ENCODE peak calls at places on chromosomes 6 and 20, in five cellular contexts. One of them, this sample, is unnamed.

GRCh38 chr6:74357329-74357728 is 661.3 kb downstream of the CD109 start:
- DNase-seq in RWPE2: no peak
- DNase-seq in mucosa of descending colon: no peak
- DNase-seq in kidney: no peak
- DNase-seq in HCT116: no peak
- DNase-seq in this sample: no peak

GRCh38 chr6:115766745-115767462 is 293.8 kb downstream of the FRK start:
- DNase-seq in RWPE2: no peak
- DNase-seq in mucosa of descending colon: no peak
- DNase-seq in kidney: no peak
- DNase-seq in HCT116: no peak
- DNase-seq in this sample: no peak

GRCh38 chr6:95185874-95186273 is 391.5 kb upstream of the MANEA start:
- DNase-seq in RWPE2: no peak
- DNase-seq in mucosa of descending colon: no peak
- DNase-seq in kidney: no peak
- DNase-seq in HCT116: no peak
- DNase-seq in this sample: no peak

GRCh38 chr20:14775778-14776177 is 438.4 kb upstream of the FLRT3 start:
- DNase-seq in RWPE2: peak; percentile 64
- DNase-seq in mucosa of descending colon: no peak
- DNase-seq in kidney: no peak
- DNase-seq in HCT116: peak; percentile 8
- DNase-seq in this sample: no peak

GRCh38 chr6:34145161-34146020 is 496 bp downstream of the GRM4 start:
- DNase-seq in RWPE2: peak; percentile 59
- DNase-seq in mucosa of descending colon: peak; percentile 40
- DNase-seq in kidney: peak; percentile 86
- DNase-seq in HCT116: no peak
- DNase-seq in this sample: peak; percentile 88

GRCh38 chr6:143236151-143236788 is 175.6 kb downstream of the AIG1 start:
- DNase-seq in RWPE2: no peak
- DNase-seq in mucosa of descending colon: no peak
- DNase-seq in kidney: no peak
- DNase-seq in HCT116: peak; percentile 16
- DNase-seq in this sample: no peak

GRCh38 chr6:57303931-57304681 is 13.3 kb upstream of the PRIM2 start:
- DNase-seq in RWPE2: no peak
- DNase-seq in mucosa of descending colon: no peak
- DNase-seq in kidney: no peak
- DNase-seq in HCT116: no peak
- DNase-seq in this sample: no peak

GRCh38 chr6:134303903-134304302 is 14.0 kb downstream of the SGK1 start:
- DNase-seq in RWPE2: no peak
- DNase-seq in mucosa of descending colon: no peak
- DNase-seq in kidney: no peak
- DNase-seq in HCT116: no peak
- DNase-seq in this sample: no peak

GRCh38 chr20:61664741-61665320 is 400.9 kb downstream of the TAF4 start:
- DNase-seq in RWPE2: no peak
- DNase-seq in mucosa of descending colon: peak; percentile 4
- DNase-seq in kidney: peak; percentile 36
- DNase-seq in HCT116: no peak
- DNase-seq in this sample: peak; percentile 68

GRCh38 chr6:24410622-24411021 is 7.9 kb downstream of the MRS2 start:
- DNase-seq in RWPE2: no peak
- DNase-seq in mucosa of descending colon: no peak
- DNase-seq in kidney: no peak
- DNase-seq in HCT116: no peak
- DNase-seq in this sample: no peak

GRCh38 chr6:134468633-134469032 is 150.7 kb upstream of the SGK1 start:
- DNase-seq in RWPE2: no peak
- DNase-seq in mucosa of descending colon: no peak
- DNase-seq in kidney: no peak
- DNase-seq in HCT116: no peak
- DNase-seq in this sample: no peak

GRCh38 chr6:108169801-108170606 is 4.2 kb downstream of the NR2E1 start:
- DNase-seq in RWPE2: no peak
- DNase-seq in mucosa of descending colon: no peak
- DNase-seq in kidney: no peak
- DNase-seq in HCT116: no peak
- DNase-seq in this sample: no peak

GRCh38 chr6:109237082-109237985 is 142.0 kb downstream of the CEP57L1 start:
- DNase-seq in RWPE2: no peak
- DNase-seq in mucosa of descending colon: no peak
- DNase-seq in kidney: no peak
- DNase-seq in HCT116: no peak
- DNase-seq in this sample: no peak

GRCh38 chr6:10403385-10404106 is 11.3 kb downstream of the TFAP2A start:
- DNase-seq in RWPE2: peak; percentile 85
- DNase-seq in mucosa of descending colon: no peak
- DNase-seq in kidney: no peak
- DNase-seq in HCT116: no peak
- DNase-seq in this sample: no peak

GRCh38 chr20:45826381-45827019 is 612 bp downstream of the TNNC2 start:
- DNase-seq in RWPE2: no peak
- DNase-seq in mucosa of descending colon: no peak
- DNase-seq in kidney: no peak
- DNase-seq in HCT116: no peak
- DNase-seq in this sample: no peak

GRCh38 chr6:82114748-82115147 is 132.8 kb downstream of the IBTK start:
- DNase-seq in RWPE2: no peak
- DNase-seq in mucosa of descending colon: no peak
- DNase-seq in kidney: no peak
- DNase-seq in HCT116: no peak
- DNase-seq in this sample: no peak

GRCh38 chr6:121651420-121651819 is 216.0 kb downstream of the GJA1 start:
- DNase-seq in RWPE2: no peak
- DNase-seq in mucosa of descending colon: no peak
- DNase-seq in kidney: no peak
- DNase-seq in HCT116: no peak
- DNase-seq in this sample: no peak

GRCh38 chr6:169931223-169931760 is 179.9 kb downstream of the ERMARD start:
- DNase-seq in RWPE2: no peak
- DNase-seq in mucosa of descending colon: no peak
- DNase-seq in kidney: peak; percentile 49
- DNase-seq in HCT116: no peak
- DNase-seq in this sample: no peak

GRCh38 chr6:158631678-158632537 is 12.6 kb downstream of the DYNLT1 start:
- DNase-seq in RWPE2: peak; percentile 37
- DNase-seq in mucosa of descending colon: peak; percentile 83
- DNase-seq in kidney: peak; percentile 91
- DNase-seq in HCT116: peak; percentile 69
- DNase-seq in this sample: no peak

GRCh38 chr20:371755-372542 is 8.6 kb upstream of the TRIB3 start:
- DNase-seq in RWPE2: peak; percentile 89
- DNase-seq in mucosa of descending colon: peak; percentile 44
- DNase-seq in kidney: peak; percentile 87
- DNase-seq in HCT116: peak; percentile 83
- DNase-seq in this sample: no peak

GRCh38 chr6:137892271-137892708 is 25.2 kb downstream of the TNFAIP3 start:
- DNase-seq in RWPE2: no peak
- DNase-seq in mucosa of descending colon: no peak
- DNase-seq in kidney: no peak
- DNase-seq in HCT116: no peak
- DNase-seq in this sample: no peak

GRCh38 chr6:87673237-87673636 is 28.8 kb downstream of the AKIRIN2 start:
- DNase-seq in RWPE2: no peak
- DNase-seq in mucosa of descending colon: no peak
- DNase-seq in kidney: no peak
- DNase-seq in HCT116: no peak
- DNase-seq in this sample: no peak

GRCh38 chr6:111418971-111419693 is 63.9 kb downstream of the REV3L start:
- DNase-seq in RWPE2: no peak
- DNase-seq in mucosa of descending colon: no peak
- DNase-seq in kidney: no peak
- DNase-seq in HCT116: no peak
- DNase-seq in this sample: no peak

GRCh38 chr6:8888468-8888867 is 453.1 kb upstream of the SLC35B3 start:
- DNase-seq in RWPE2: no peak
- DNase-seq in mucosa of descending colon: no peak
- DNase-seq in kidney: no peak
- DNase-seq in HCT116: peak; percentile 12
- DNase-seq in this sample: no peak

GRCh38 chr6:112252571-112253504 is 1.5 kb downstream of the LAMA4 start:
- DNase-seq in RWPE2: no peak
- DNase-seq in mucosa of descending colon: no peak
- DNase-seq in kidney: no peak
- DNase-seq in HCT116: no peak
- DNase-seq in this sample: no peak

GRCh38 chr6:456887-457286 is 65.3 kb downstream of the IRF4 start:
- DNase-seq in RWPE2: no peak
- DNase-seq in mucosa of descending colon: no peak
- DNase-seq in kidney: no peak
- DNase-seq in HCT116: no peak
- DNase-seq in this sample: no peak

GRCh38 chr6:7414811-7415210 is 25.2 kb downstream of the RIOK1 start:
- DNase-seq in RWPE2: no peak
- DNase-seq in mucosa of descending colon: no peak
- DNase-seq in kidney: no peak
- DNase-seq in HCT116: no peak
- DNase-seq in this sample: no peak

DNA sequence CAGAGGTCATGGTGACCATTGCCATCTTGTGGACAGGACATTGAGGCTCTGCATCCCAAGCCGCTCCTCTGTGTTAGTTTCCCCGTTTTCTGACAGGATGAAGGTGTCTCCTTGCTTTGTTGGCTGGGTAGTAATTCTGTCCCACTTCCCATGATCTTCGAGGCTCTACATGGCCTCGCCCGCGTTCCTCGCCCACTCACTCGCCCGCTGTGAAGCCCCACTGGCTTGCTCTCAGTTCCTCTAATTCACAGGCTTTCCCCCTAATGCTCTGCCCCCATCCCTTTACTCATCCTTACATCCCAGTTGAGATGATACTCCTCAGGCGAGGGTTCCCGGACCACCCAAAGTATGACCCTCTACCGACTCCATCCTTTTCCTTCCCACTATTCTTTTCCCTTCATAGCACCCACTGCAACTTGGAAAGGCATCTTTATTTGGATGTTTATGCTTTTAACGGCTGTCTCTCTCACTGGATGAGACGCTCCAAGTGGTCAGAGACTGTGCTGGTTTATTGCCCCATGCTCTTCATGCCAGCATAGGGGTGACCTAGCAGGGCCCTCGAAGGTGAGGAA is 511 bp upstream of the SLC35B2 start:
- DNase-seq in RWPE2: no peak
- DNase-seq in mucosa of descending colon: no peak
- DNase-seq in kidney: no peak
- DNase-seq in HCT116: no peak
- DNase-seq in this sample: no peak
- TF ChIP-seq CTCF in RWPE2: peak; percentile 78
- TF ChIP-seq CTCF in mucosa of descending colon: no peak
- TF ChIP-seq CTCF in kidney: no peak
- TF ChIP-seq CTCF in HCT116: no peak
- TF ChIP-seq CTCF in this sample: peak; percentile 26

DNA sequence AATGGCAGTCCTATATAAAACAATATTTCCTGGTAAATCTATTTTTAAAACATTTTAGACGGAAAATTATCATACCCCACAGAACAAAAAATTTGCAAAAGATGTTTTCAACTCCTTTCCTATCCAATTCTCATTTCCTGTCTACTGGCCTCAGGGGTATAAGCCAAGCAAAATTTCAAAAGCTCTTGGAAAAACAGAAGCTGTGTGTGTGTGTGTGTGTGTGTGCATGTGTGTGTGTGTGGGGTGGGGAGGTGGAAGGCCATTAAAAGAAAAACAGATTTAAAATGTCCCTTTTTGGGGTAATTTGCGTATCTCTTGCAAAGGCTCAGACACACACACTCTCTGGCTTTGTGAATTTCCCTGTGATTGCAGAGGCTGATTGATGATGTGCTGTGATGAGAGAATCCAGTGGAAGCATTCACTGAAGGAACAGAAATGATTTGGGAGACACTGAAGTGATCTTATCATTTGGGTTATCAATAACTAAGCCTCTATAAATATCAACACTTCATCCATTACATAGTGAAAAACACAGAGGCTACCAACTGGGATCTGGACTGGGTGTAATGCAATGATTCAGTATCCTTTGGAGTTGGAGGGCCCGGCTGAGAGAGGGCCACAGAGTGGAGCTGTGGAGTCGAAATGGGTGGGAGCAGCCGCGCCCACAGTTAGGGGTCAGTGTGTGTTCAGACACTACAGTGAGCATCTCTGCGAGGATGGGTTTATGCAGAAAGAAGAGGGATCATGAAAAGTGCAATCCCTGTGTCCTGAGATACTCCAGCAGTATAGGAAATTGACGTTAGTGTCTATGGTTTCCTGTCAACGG is 106.8 kb upstream of the PREP start:
- DNase-seq in RWPE2: no peak
- DNase-seq in mucosa of descending colon: no peak
- DNase-seq in kidney: no peak
- DNase-seq in HCT116: peak; percentile 6
- DNase-seq in this sample: no peak
- TF ChIP-seq CTCF in RWPE2: peak; percentile 7
- TF ChIP-seq CTCF in mucosa of descending colon: no peak
- TF ChIP-seq CTCF in kidney: no peak
- TF ChIP-seq CTCF in HCT116: peak; percentile 38
- TF ChIP-seq CTCF in this sample: peak; percentile 52

DNA sequence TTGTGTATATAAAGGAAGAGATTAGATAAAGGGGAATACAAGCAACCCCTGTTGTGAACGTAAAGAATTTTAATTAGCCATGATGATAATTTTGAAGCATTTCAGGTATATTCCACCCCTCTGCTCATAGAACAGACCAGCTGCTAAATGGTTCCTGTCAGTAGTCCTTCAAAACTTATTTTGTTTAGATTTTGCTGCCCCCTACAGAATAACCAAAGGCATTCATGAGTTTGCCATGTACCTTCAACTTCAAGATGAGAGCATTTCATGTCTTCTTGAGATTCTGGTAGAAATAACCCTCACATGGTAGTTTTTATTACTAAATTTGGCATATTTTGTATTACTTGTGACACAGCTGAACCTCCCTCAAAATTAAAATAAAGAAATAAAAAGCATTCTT is 1586.7 kb downstream of the HACE1 start:
- DNase-seq in RWPE2: no peak
- DNase-seq in mucosa of descending colon: no peak
- DNase-seq in kidney: no peak
- DNase-seq in HCT116: peak; percentile 56
- DNase-seq in this sample: no peak
- TF ChIP-seq CTCF in RWPE2: peak; percentile 47
- TF ChIP-seq CTCF in mucosa of descending colon: no peak
- TF ChIP-seq CTCF in kidney: peak; percentile 6
- TF ChIP-seq CTCF in HCT116: peak; percentile 52
- TF ChIP-seq CTCF in this sample: peak; percentile 82

GRCh38 chr20:48326868-48327267 is 500.9 kb downstream of the PREX1 start:
- DNase-seq in RWPE2: peak; percentile 68
- DNase-seq in mucosa of descending colon: no peak
- DNase-seq in kidney: no peak
- DNase-seq in HCT116: no peak
- DNase-seq in this sample: no peak

GRCh38 chr20:48325656-48326433 is 502.0 kb downstream of the PREX1 start:
- DNase-seq in RWPE2: peak; percentile 72
- DNase-seq in mucosa of descending colon: no peak
- DNase-seq in kidney: no peak
- DNase-seq in HCT116: no peak
- DNase-seq in this sample: no peak

GRCh38 chr20:48329216-48329615 is 498.6 kb downstream of the PREX1 start:
- DNase-seq in RWPE2: no peak
- DNase-seq in mucosa of descending colon: no peak
- DNase-seq in kidney: no peak
- DNase-seq in HCT116: no peak
- DNase-seq in this sample: no peak

GRCh38 chr20:48324744-48325143 is 503.1 kb downstream of the PREX1 start:
- DNase-seq in RWPE2: peak; percentile 44
- DNase-seq in mucosa of descending colon: no peak
- DNase-seq in kidney: no peak
- DNase-seq in HCT116: no peak
- DNase-seq in this sample: no peak

GRCh38 chr20:48326434-48326691 is 501.4 kb downstream of the PREX1 start:
- DNase-seq in RWPE2: peak; percentile 80
- DNase-seq in mucosa of descending colon: no peak
- DNase-seq in kidney: no peak
- DNase-seq in HCT116: no peak
- DNase-seq in this sample: no peak
- TF ChIP-seq CTCF in RWPE2: no peak
- TF ChIP-seq CTCF in mucosa of descending colon: no peak
- TF ChIP-seq CTCF in kidney: no peak
- TF ChIP-seq CTCF in HCT116: no peak
- TF ChIP-seq CTCF in this sample: no peak